ENCODE peak calls at places on chromosomes 6 and 20, in six cellular contexts. Y is cardiac muscle cell, H is heart left ventricle, E is AG10803, Q is tibial artery, K is fibroblast of the aortic adventitia. J is an unnamed sample.
A peak's percentile ranks its signal among the peaks of the same experiment; 100 is the strongest.

GRCh38 chr6:40789143-40789764 is 202.1 kb upstream of the LRFN2 start:
- DNase-seq in Y (no peak), H (no peak), E (no peak), Q (no peak), K (no peak), J (no peak)

GRCh38 chr6:125078602-125079321 is 74.8 kb upstream of the TPD52L1 start:
- DNase-seq in Y (no peak), H (no peak), E (no peak), Q (no peak), K (no peak), J (no peak)

GRCh38 chr20:9989066-9989724 is 45.6 kb upstream of the ANKEF1 start:
- DNase-seq in Y (no peak), H (no peak), E (peak; percentile 58), Q (no peak), K (peak; percentile 52), J (peak; percentile 78)

GRCh38 chr6:144899161-144899560 is 614.0 kb downstream of the UTRN start:
- DNase-seq in Y (no peak), H (no peak), E (peak; percentile 95), Q (no peak), K (peak; percentile 83), J (peak; percentile 56)

GRCh38 chr6:159984268-159984786 is 15.4 kb downstream of the IGF2R start:
- DNase-seq in Y (no peak), H (no peak), E (peak; percentile 55), Q (no peak), K (peak; percentile 87), J (peak; percentile 94)

GRCh38 chr6:136103763-136104311 is 146.3 kb downstream of the MTFR2 start:
- DNase-seq in Y (peak; percentile 97), H (peak; percentile 92), E (peak; percentile 69), Q (peak; percentile 30), K (peak; percentile 52), J (peak; percentile 71)

GRCh38 chr6:62805431-62805830 is 405.8 kb upstream of the FKBP1C start:
- DNase-seq in Y (no peak), H (no peak), E (no peak), Q (no peak), K (no peak), J (no peak)

GRCh38 chr20:53274365-53274764 is 302.2 kb downstream of the TSHZ2 start:
- DNase-seq in Y (no peak), H (no peak), E (no peak), Q (no peak), K (no peak), J (no peak)

GRCh38 chr20:58609026-58609425 is 42.1 kb upstream of the STX16 start:
- DNase-seq in Y (no peak), H (no peak), E (no peak), Q (no peak), K (no peak), J (no peak)

GRCh38 chr6:5946701-5947100 is 60.0 kb downstream of the NRN1 start:
- DNase-seq in Y (no peak), H (no peak), E (no peak), Q (no peak), K (no peak), J (no peak)

GRCh38 chr6:83729871-83730270 is 21.0 kb upstream of the SNAP91 start:
- DNase-seq in Y (no peak), H (no peak), E (no peak), Q (no peak), K (no peak), J (no peak)

GRCh38 chr20:62765021-62765420 is 31.3 kb upstream of the MRGBP start:
- DNase-seq in Y (no peak), H (no peak), E (no peak), Q (no peak), K (no peak), J (no peak)

DNA sequence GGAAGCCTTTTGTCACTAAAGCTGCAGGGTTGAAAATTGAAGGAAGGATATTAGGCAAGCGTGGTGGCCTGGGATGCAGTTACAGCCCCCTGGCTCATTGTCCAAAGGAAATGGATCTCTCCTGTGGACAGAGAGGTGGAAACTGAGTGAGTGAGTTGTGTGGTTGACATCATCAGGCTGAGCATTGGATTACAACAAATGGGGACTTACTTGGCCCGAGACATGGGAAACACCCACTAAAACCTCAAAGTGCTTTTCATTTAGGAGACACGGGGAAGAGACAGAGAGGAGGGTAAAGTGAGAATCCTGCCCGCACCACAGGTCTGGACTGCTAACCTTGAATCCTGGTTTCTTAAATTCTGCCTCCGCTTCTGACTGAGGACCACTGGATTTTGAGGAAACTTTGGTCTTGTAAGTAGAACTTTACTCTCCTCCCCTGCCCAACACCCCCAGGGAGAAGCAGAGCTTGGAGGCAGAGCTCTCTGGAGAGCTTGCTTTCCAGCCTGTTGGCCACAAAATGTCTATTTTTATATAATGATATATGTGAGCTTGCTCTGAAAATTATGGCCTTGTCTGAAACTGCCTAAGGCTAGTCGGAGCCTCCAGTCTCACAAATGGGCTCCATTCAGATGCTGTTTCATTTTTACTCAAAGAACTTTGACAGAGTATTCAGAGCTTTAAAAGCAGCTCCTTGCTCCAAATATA is at the start of gene PKIG:
- DNase-seq in Y (no peak), H (peak; percentile 57), E (peak; percentile 84), Q (peak; percentile 71), K (peak; percentile 83), J (peak; percentile 93)
- H3K4me3 ChIP-seq in Y (no peak within 1 kb of the TSS), H (peak within 1 kb of the TSS; percentile 65), E (peak within 1 kb of the TSS; percentile 65), Q (peak within 1 kb of the TSS; percentile 44), K (peak within 1 kb of the TSS; percentile 67), J (peak within 1 kb of the TSS; percentile 61)

GRCh38 chr20:56171087-56172012 is 77.2 kb upstream of the MC3R start:
- DNase-seq in Y (no peak), H (no peak), E (no peak), Q (no peak), K (no peak), J (no peak)
- TF ChIP-seq CTCF in Y (no peak), H (peak; percentile 30), E (no peak), Q (peak; percentile 25), K (no peak), J (no peak)

DNA sequence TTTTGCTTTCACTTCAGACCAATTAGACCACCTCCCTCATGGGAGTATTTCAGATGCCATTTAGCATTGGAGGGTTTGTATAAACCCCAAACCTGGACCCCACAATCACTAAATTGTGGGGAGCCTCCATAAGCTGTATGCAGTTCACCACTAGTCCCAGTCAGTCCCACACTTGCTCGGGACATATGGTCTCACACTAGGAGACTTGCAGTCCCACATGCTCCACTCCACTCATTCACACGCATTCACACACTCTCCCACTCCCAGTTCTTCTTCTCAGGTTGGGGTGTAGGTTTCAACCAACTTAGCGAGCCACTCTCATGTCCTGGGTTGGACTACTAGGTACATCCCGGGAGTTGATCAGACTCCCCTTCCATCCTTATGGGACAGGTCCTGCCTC is 84.5 kb upstream of the GPR6 start:
- DNase-seq in Y (no peak), H (no peak), E (no peak), Q (no peak), K (no peak), J (no peak)
- H3K4me3 ChIP-seq in Y (no peak overlapping the region), H (no peak overlapping the region), E (no peak overlapping the region), Q (no peak overlapping the region), K (no peak overlapping the region), J (no peak overlapping the region)

DNA sequence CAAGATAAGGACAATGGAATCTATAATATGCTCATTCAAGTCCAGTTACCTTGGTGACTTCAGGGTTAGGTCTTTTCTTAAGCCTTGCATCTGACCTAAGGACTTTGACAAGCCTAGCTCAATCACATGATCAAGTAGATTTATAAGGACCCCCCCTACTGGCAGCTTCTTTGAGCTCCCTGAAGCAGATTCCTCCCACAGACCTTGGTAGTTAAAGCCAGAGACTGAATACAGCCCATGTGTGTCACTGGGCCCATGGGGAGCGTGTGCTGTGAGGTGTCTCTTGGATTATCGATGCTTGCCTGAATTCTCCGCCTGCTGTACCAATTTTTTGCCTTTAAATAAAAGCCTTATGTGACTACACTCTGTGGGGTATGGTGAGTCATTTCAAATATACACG is 372.7 kb upstream of the RGS17 start:
- DNase-seq in Y (peak; percentile 7), H (no peak), E (no peak), Q (no peak), K (no peak), J (no peak)
- TF ChIP-seq CTCF in Y (no peak), H (no peak), E (no peak), Q (no peak), K (no peak), J (no peak)

DNA sequence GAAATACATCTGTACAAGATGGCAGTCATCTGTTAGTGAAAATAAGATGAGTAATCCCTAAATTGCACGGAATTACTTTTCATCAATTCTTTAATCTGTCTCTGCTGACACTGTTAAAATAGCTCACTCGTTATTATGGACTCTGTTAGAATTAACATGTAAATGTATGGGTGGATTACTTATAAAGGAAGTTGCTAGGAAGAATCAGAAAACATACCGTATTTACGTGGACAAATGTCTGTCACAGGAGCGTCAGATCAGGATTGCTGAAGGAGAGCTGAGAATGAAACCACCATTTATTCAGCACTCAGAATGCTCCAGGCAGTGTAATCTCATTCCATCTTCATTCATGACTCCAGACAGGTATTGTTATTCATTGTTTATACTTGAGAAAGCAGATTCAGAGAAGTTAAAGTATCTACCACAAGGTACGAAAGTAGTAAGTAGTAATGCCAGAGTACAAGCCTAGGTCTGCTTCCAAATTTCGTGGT is 1.3 kb upstream of the LCA5 start:
- DNase-seq in Y (no peak), H (no peak), E (peak; percentile 6), Q (no peak), K (peak; percentile 27), J (peak; percentile 26)
- H3K4me3 ChIP-seq in Y (peak overlapping the region; percentile 78), H (peak overlapping the region; percentile 86), E (peak overlapping the region; percentile 88), Q (peak overlapping the region; percentile 83), K (peak overlapping the region; percentile 94), J (peak overlapping the region; percentile 90)

GRCh38 chr6:36423101-36423824 is 19.4 kb downstream of the PXT1 start:
- DNase-seq in Y (peak; percentile 100), H (peak; percentile 99), E (peak; percentile 96), Q (peak; percentile 98), K (peak; percentile 96), J (peak; percentile 98)
- TF ChIP-seq CTCF in Y (peak; percentile 78), H (peak; percentile 64), E (peak; percentile 57), Q (peak; percentile 56), K (peak; percentile 65), J (peak; percentile 66)

GRCh38 chr6:139846538-139847321 is 472.3 kb upstream of the CITED2 start:
- DNase-seq in Y (peak; percentile 17), H (peak; percentile 52), E (no peak), Q (no peak), K (no peak), J (no peak)

GRCh38 chr6:139850512-139850911 is 476.1 kb upstream of the CITED2 start:
- DNase-seq in Y (no peak), H (no peak), E (no peak), Q (no peak), K (no peak), J (no peak)

GRCh38 chr6:139844907-139845306 is 470.5 kb upstream of the CITED2 start:
- DNase-seq in Y (no peak), H (no peak), E (no peak), Q (no peak), K (no peak), J (no peak)

GRCh38 chr6:139852067-139852466 is 477.6 kb upstream of the CITED2 start:
- DNase-seq in Y (no peak), H (no peak), E (no peak), Q (no peak), K (peak; percentile 19), J (no peak)

GRCh38 chr6:139847322-139847797 is 472.9 kb upstream of the CITED2 start:
- DNase-seq in Y (no peak), H (no peak), E (peak; percentile 33), Q (no peak), K (peak; percentile 62), J (no peak)
- H3K4me3 ChIP-seq in Y (no peak overlapping the region), H (no peak overlapping the region), E (no peak overlapping the region), Q (no peak overlapping the region), K (no peak overlapping the region), J (no peak overlapping the region)

GRCh38 chr20:61532736-61533135 is 280.7 kb downstream of the CDH4 start:
- DNase-seq in Y (no peak), H (no peak), E (no peak), Q (no peak), K (no peak), J (no peak)
- TF ChIP-seq CTCF in Y (no peak), H (no peak), E (no peak), Q (no peak), K (no peak), J (no peak)

J was measured in fibroblast of pulmonary artery.